ENCODE peak calls at places on chromosomes 7 and 10, in seven cellular contexts. P, X, R, Y, N, U and J are unnamed samples. For H3K27me3, the result is how much of the 10 kb centered on the place peaks cover.

GRCh38 chr10:30784896-30785605 is 155.5 kb upstream of the LYZL2 start:
- DNase-seq in U (peak), X (peak), Y (peak), R (peak), N (peak), P (peak), J (no peak)

GRCh38 chr7:2139004-2139652 is 93.6 kb downstream of the MAD1L1 start:
- DNase-seq in X (no peak), R (no peak), P (no peak), U (no peak), N (no peak), Y (no peak), J (no peak)

GRCh38 chr10:120514035-120514620 is 57.1 kb downstream of the PLPP4 start:
- DNase-seq in P (peak), Y (peak), U (peak), N (peak), R (peak), X (no peak), J (no peak)

GRCh38 chr10:80382989-80383388 is 25.4 kb upstream of the PRXL2A start:
- DNase-seq in R (peak), X (no peak), U (peak), N (peak), P (peak), Y (peak), J (peak)

GRCh38 chr7:97064972-97065587 is 40.4 kb upstream of the DLX5 start:
- DNase-seq in Y (peak), R (peak), X (no peak), U (peak), P (peak), N (no peak), J (peak)

GRCh38 chr7:108010377-108010776 is 7.4 kb upstream of the LAMB1 start:
- DNase-seq in R (no peak), X (no peak), N (no peak), U (no peak), P (no peak), Y (no peak), J (no peak)

GRCh38 chr7:154879629-154880028 is 123.3 kb downstream of the PAXIP1 start:
- DNase-seq in R (no peak), N (peak), X (peak), Y (no peak), U (peak), P (no peak), J (no peak)

GRCh38 chr10:30055094-30055701 is 4.2 kb downstream of the JCAD start:
- DNase-seq in Y (peak), P (no peak), U (no peak), X (no peak), N (no peak), R (no peak), J (no peak)

GRCh38 chr10:114285961-114286441 is 46.9 kb downstream of the VWA2 start:
- DNase-seq in P (no peak), Y (no peak), N (no peak), U (peak), X (no peak), R (no peak), J (no peak)

GRCh38 chr7:43083091-43083490 is 29.4 kb upstream of the HECW1 start:
- DNase-seq in N (no peak), P (no peak), Y (no peak), R (no peak), U (no peak), X (no peak), J (no peak)

GRCh38 chr10:77609781-77610272 is 27.8 kb downstream of the KCNMA1 start:
- DNase-seq in P (no peak), U (no peak), N (no peak), Y (peak), X (no peak), R (no peak), J (no peak)

GRCh38 chr10:76278811-76279460 is 847.5 kb downstream of the LRMDA start:
- DNase-seq in X (no peak), P (peak), R (no peak), U (no peak), Y (no peak), N (no peak), J (no peak)

GRCh38 chr10:67772894-67773511 is 65.0 kb downstream of the DNAJC12 start:
- DNase-seq in X (no peak), R (no peak), N (no peak), Y (peak), U (no peak), P (no peak), J (no peak)

GRCh38 chr7:32611201-32611691 is 116.0 kb downstream of the AVL9 start:
- DNase-seq in X (no peak), R (no peak), N (no peak), P (no peak), U (peak), Y (no peak), J (no peak)

GRCh38 chr7:57218196-57218716 is 86.0 kb upstream of the ZNF479 start:
- DNase-seq in R (no peak), P (no peak), X (no peak), Y (no peak), N (no peak), U (no peak), J (no peak)

GRCh38 chr7:98217623-98218582 is 6.7 kb downstream of the BHLHA15 start:
- DNase-seq in N (no peak), P (no peak), U (no peak), R (no peak), Y (no peak), X (no peak), J (no peak)

GRCh38 chr7:85001493-85002345 is 185.1 kb downstream of the SEMA3D start:
- DNase-seq in X (no peak), U (no peak), R (no peak), Y (no peak), N (no peak), P (no peak), J (no peak)

GRCh38 chr10:51709324-51709972 is 10.1 kb upstream of the CSTF2T start:
- DNase-seq in U (no peak), X (no peak), R (peak), P (no peak), Y (no peak), N (no peak), J (no peak)

GRCh38 chr7:97346349-97346748 is 228.9 kb downstream of the SDHAF3 start:
- DNase-seq in X (no peak), R (no peak), U (no peak), P (no peak), Y (no peak), N (no peak), J (no peak)

GRCh38 chr10:26481914-26482550 is 43.9 kb downstream of the APBB1IP start:
- DNase-seq in U (no peak), Y (no peak), P (no peak), R (no peak), N (peak), X (no peak), J (no peak)

GRCh38 chr10:125802739-125803138 is 20.3 kb downstream of the UROS start:
- DNase-seq in U (no peak), R (no peak), P (peak), N (no peak), X (no peak), Y (no peak), J (no peak)

GRCh38 chr7:123769371-123769770 is 20.6 kb upstream of the WASL start:
- DNase-seq in P (peak), R (no peak), N (no peak), U (peak), X (peak), Y (peak), J (no peak)

GRCh38 chr7:11552676-11553075 is 279.3 kb downstream of the THSD7A start:
- DNase-seq in N (no peak), X (no peak), Y (no peak), P (no peak), U (no peak), R (no peak), J (no peak)

GRCh38 chr10:76251773-76252617 is 820.6 kb downstream of the LRMDA start:
- DNase-seq in U (no peak), N (peak), P (no peak), X (peak), R (no peak), Y (peak), J (peak)

GRCh38 chr7:12647364-12648219 is 39.8 kb upstream of the ARL4A start:
- DNase-seq in P (peak), X (no peak), Y (peak), R (no peak), N (peak), U (no peak), J (peak)

GRCh38 chr7:139133335-139134139 is 24.0 kb upstream of the ZC3HAV1 start:
- DNase-seq in P (peak), R (peak), U (peak), N (peak), X (peak), Y (peak), J (no peak)
- TF ChIP-seq CTCF in P (no peak), R (no peak), U (no peak), N (no peak), X (no peak), Y (no peak), J (no peak)

DNA sequence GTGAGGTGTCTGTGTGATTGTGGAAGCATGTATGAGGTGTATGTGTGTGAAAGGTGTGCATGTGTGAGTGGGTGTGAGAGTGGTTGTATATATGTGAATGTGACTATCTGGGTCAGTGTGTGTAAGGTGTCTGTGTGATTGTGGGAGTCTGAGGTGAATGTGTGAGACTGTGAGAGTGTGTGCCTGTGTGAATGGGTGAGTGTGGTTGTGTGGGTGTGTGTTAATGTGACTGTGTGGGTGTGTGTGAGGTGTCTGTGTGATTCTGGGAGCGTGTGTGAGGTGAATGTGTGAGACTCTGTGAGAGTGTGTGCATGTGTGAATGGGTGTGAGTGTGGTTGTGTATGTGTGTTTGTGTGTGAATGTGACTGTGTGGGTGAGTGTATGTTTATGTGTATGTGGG is 385.1 kb downstream of the TCERG1L start:
- DNase-seq in R (peak), Y (no peak), N (no peak), P (no peak), U (no peak), X (no peak), J (no peak)
- H3K4me3 ChIP-seq in R (no peak), Y (no peak), N (no peak), P (no peak), U (no peak), X (no peak), J (no peak)

GRCh38 chr10:23198610-23198939 is 6.5 kb downstream of the PTF1A start:
- DNase-seq in U (no peak), R (no peak), Y (no peak), X (no peak), P (no peak), N (no peak), J (no peak)
- H3K27me3 ChIP-seq in U (under half), R (half or more), Y (half or more), X (under half), P (under half), N (half or more), J (half or more)

GRCh38 chr7:124840435-124840834 is 74.8 kb upstream of the GPR37 start:
- DNase-seq in U (no peak), Y (no peak), R (no peak), X (no peak), N (no peak), P (no peak), J (no peak)
- TF ChIP-seq CTCF in U (no peak), Y (peak), R (peak), X (no peak), N (no peak), P (no peak), J (no peak)

GRCh38 chr10:110222896-110223675 is 15.7 kb downstream of the MXI1 start:
- DNase-seq in U (no peak), P (no peak), X (no peak), N (no peak), Y (no peak), R (no peak), J (no peak)

GRCh38 chr10:110225756-110226554 is 18.6 kb downstream of the MXI1 start:
- DNase-seq in U (peak), Y (peak), R (peak), X (peak), P (peak), N (peak), J (no peak)

GRCh38 chr10:110225441-110225755 is 18.0 kb downstream of the MXI1 start:
- DNase-seq in Y (no peak), P (no peak), X (no peak), R (no peak), U (no peak), N (no peak), J (no peak)

GRCh38 chr10:110226555-110226925 is 19.1 kb downstream of the MXI1 start:
- DNase-seq in U (peak), Y (peak), P (peak), R (peak), N (peak), X (peak), J (no peak)

DNA sequence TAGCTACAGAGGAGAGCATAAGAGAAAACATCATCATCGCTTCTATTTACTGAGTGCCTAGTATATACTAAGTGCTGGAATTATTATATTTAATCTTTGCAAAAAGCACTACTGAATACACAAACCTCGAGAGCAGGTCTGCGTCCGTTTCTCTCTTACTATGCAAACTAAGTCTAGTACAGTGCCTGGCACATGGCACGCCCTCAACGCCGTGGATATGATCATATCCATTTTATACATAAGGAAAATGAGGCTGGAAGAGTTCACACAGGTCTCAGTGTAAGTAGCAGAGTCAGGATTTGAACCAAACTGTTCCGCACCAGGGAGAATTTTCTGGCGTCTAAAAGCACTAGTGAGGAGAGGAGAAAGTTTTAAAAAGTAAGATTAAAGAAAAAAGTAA is 17.6 kb downstream of the MXI1 start:
- DNase-seq in P (no peak), R (no peak), U (no peak), Y (no peak), X (no peak), N (no peak), J (no peak)
- H3K4me3 ChIP-seq in P (no peak), R (peak), U (no peak), Y (no peak), X (no peak), N (no peak), J (no peak)

GRCh38 chr10:128060341-128060851 is 65.8 kb downstream of the MKI67 start:
- DNase-seq in X (no peak), R (no peak), U (no peak), P (no peak), Y (no peak), N (no peak), J (no peak)

GRCh38 chr10:128062331-128062730 is 63.9 kb downstream of the MKI67 start:
- DNase-seq in R (peak), P (no peak), N (no peak), U (no peak), Y (no peak), X (no peak), J (no peak)

GRCh38 chr10:128059915-128060314 is 66.3 kb downstream of the MKI67 start:
- DNase-seq in U (no peak), P (no peak), X (no peak), N (no peak), Y (no peak), R (no peak), J (no peak)

GRCh38 chr10:128062837-128063563 is 63.2 kb downstream of the MKI67 start:
- DNase-seq in N (peak), Y (no peak), X (no peak), P (no peak), U (peak), R (no peak), J (no peak)

DNA sequence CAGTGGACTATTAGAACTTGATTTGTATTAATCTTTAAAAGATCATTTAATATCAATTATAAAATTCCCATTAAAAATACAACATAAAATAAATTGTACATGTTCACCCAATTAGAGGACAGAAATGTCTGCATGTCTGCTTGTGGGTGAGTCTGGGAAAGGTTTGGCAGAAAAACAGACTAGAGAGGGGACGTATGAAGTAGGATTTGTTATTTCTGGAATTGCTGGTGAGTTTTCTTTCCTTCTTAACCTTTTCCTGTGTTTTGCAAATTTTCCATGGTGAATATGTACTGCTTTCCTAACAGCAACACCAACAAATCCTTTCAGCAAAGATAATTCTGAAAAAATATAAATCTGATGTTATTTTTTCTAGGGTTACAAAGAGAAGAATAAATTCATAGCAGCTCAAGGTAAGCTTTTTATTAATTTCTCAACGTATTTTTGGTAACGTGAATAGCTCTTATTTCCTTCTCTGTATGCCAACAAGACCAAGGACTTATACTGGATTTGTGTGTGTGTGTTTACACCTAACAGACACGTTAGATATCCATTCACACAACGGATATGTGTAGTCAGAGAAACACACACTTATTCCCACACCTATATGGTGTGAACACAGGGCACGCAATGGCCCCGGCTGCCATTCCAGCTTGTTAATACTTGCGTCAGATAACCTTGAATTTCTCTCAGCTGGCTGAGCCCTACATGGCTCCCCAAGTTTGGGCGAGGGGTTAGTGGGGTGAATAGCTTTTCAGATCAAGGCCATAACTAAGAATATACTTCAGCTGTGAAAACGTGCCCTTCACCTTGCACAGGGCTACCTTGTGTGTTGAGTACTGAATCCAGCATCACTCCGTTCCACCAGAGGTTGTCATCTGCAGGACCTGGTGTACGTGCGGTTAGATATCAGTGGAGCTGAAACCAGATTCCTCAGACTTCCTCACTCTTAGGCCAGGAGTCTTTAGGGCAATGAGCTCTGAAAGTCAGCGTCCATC is 64.6 kb downstream of the MKI67 start:
- DNase-seq in X (no peak), Y (no peak), P (no peak), U (no peak), R (no peak), N (no peak), J (no peak)
- H3K27me3 ChIP-seq in X (under half), Y (under half), P (under half), U (under half), R (under half), N (under half), J (under half)

GRCh38 chr7:18489624-18490023 is 5.9 kb upstream of the HDAC9 start:
- DNase-seq in R (no peak), X (no peak), P (no peak), Y (no peak), U (no peak), N (no peak), J (no peak)
- TF ChIP-seq CTCF in R (no peak), X (no peak), P (no peak), Y (no peak), U (no peak), N (no peak), J (no peak)

GRCh38 chr10:92695679-92696605 is 6.2 kb downstream of the HHEX start:
- DNase-seq in U (peak), R (peak), Y (peak), P (no peak), N (no peak), X (no peak), J (no peak)
- H3K4me3 ChIP-seq in U (peak), R (peak), Y (peak), P (peak), N (no peak), X (no peak), J (peak)